ENCODE peak calls at places on chromosomes 13 and 19, in six cellular contexts. F is GM12878, C is HepG2, T is K562, W is H1, Q is SK-N-SH. U is an unnamed sample. For H4K20me1, the result is how much of the 10 kb centered on the place peaks cover.

GRCh38 chr19:42280761-42281174 is 11.7 kb downstream of the CIC start:
- DNase-seq in F (no peak), C (no peak), T (peak), W (no peak), Q (peak), U (no peak)

GRCh38 chr13:100721885-100722512 is 47.4 kb upstream of the TMTC4 start:
- DNase-seq in F (no peak), C (peak), T (peak), W (no peak), Q (peak), U (peak)

GRCh38 chr13:75357576-75358295 is 124.2 kb downstream of the TBC1D4 start:
- DNase-seq in F (no peak), C (peak), T (peak), W (peak), Q (peak), U (peak)

GRCh38 chr13:48770372-48770771 is 116.6 kb downstream of the CYSLTR2 start:
- DNase-seq in F (no peak), C (no peak), T (no peak), W (no peak), Q (no peak), U (no peak)

GRCh38 chr19:10587022-10587838 is at the start of gene AP1M2:
- DNase-seq in F (no peak), C (no peak), T (peak), W (peak), Q (no peak), U (peak)

GRCh38 chr13:74423434-74423833 is 289.2 kb upstream of the KLF12 start:
- DNase-seq in F (no peak), C (no peak), T (no peak), W (no peak), Q (no peak), U (no peak)

GRCh38 chr19:48629599-48630288 is 7.4 kb downstream of the DBP start:
- DNase-seq in F (no peak), C (no peak), T (no peak), W (peak), Q (peak), U (peak)

GRCh38 chr13:91115776-91116175 is 231.7 kb upstream of the MIR17HG start:
- DNase-seq in F (no peak), C (no peak), T (no peak), W (no peak), Q (no peak), U (no peak)

GRCh38 chr19:53912653-53913052 is 3.6 kb downstream of the CACNG7 start:
- DNase-seq in F (no peak), C (no peak), T (peak), W (no peak), Q (peak), U (no peak)

GRCh38 chr19:39870171-39870971 is 24.2 kb upstream of the FBL start:
- DNase-seq in F (no peak), C (no peak), T (no peak), W (no peak), Q (no peak), U (no peak)

GRCh38 chr13:25088562-25089221 is 7.2 kb upstream of the PABPC3 start:
- DNase-seq in F (no peak), C (no peak), T (no peak), W (no peak), Q (no peak), U (no peak)
- H3K4me2 ChIP-seq in F (no peak), C (no peak), T (no peak), W (no peak), Q (no peak), U (no peak)

GRCh38 chr19:50717891-50718254 is 1.7 kb downstream of the SHANK1 start:
- DNase-seq in F (no peak), C (no peak), T (no peak), W (no peak), Q (peak), U (no peak)

GRCh38 chr19:50717026-50717723 is 2.4 kb downstream of the SHANK1 start:
- DNase-seq in F (no peak), C (no peak), T (no peak), W (no peak), Q (no peak), U (no peak)

GRCh38 chr19:50719119-50719435 is 525 bp downstream of the SHANK1 start:
- DNase-seq in F (no peak), C (no peak), T (no peak), W (no peak), Q (no peak), U (no peak)

GRCh38 chr19:50718255-50719118 is 1.1 kb downstream of the SHANK1 start:
- DNase-seq in F (no peak), C (no peak), T (no peak), W (no peak), Q (peak), U (no peak)

GRCh38 chr19:50716178-50717025 is 3.2 kb downstream of the SHANK1 start:
- DNase-seq in F (no peak), C (no peak), T (no peak), W (no peak), Q (no peak), U (no peak)
- TF ChIP-seq YY1 in F (no peak), C (no peak), T (no peak), W (no peak), Q (no peak), U (no peak)

GRCh38 chr19:19525611-19526380 is 2.9 kb upstream of the YJEFN3 start:
- DNase-seq in F (no peak), C (no peak), T (no peak), W (no peak), Q (no peak), U (no peak)
- H4K20me1 ChIP-seq in F (under half), C (under half), T (under half), W (under half), Q (half or more), U (under half)

GRCh38 chr19:7923295-7924191 is 2.4 kb downstream of the CTXN1 start:
- DNase-seq in F (no peak), C (no peak), T (no peak), W (no peak), Q (no peak), U (no peak)
- H3K4me2 ChIP-seq in F (no peak), C (no peak), T (no peak), W (no peak), Q (peak), U (no peak)